ENCODE peak calls at places on chromosomes 2 and 18, in eight cellular contexts. B, I, Y, R, W, P, F and V are unnamed samples.

GRCh38 chr2:109386004-109386695 is 227.6 kb downstream of the SEPTIN10 start:
- DNase-seq in B (peak; percentile 49), I (no peak), Y (no peak), R (no peak), W (no peak), P (no peak), F (no peak), V (no peak)

GRCh38 chr2:10452334-10452733 is 4.2 kb upstream of the ODC1 start:
- DNase-seq in B (no peak), I (peak; percentile 72), Y (no peak), R (no peak), W (no peak), P (peak; percentile 94), F (no peak), V (peak; percentile 80)

GRCh38 chr2:156430236-156430977 is 5.8 kb upstream of the GPD2 start:
- DNase-seq in B (no peak), I (no peak), Y (no peak), R (no peak), W (no peak), P (no peak), F (no peak), V (no peak)

GRCh38 chr2:212958757-212959295 is 192.6 kb downstream of the IKZF2 start:
- DNase-seq in B (no peak), I (no peak), Y (no peak), R (no peak), W (no peak), P (peak; percentile 69), F (no peak), V (no peak)

GRCh38 chr2:42117923-42118758 is 51.0 kb upstream of the EML4 start:
- DNase-seq in B (no peak), I (peak; percentile 91), Y (no peak), R (no peak), W (no peak), P (peak; percentile 89), F (no peak), V (no peak)

GRCh38 chr18:24600076-24600654 is 139.7 kb downstream of the HRH4 start:
- DNase-seq in B (no peak), I (peak; percentile 40), Y (no peak), R (no peak), W (no peak), P (peak; percentile 81), F (no peak), V (no peak)

GRCh38 chr2:128169497-128169896 is 78.5 kb downstream of the UGGT1 start:
- DNase-seq in B (no peak), I (peak; percentile 91), Y (no peak), R (no peak), W (no peak), P (peak; percentile 19), F (no peak), V (no peak)

GRCh38 chr2:36695746-36696415 is 626 bp upstream of the VIT start:
- DNase-seq in B (no peak), I (no peak), Y (no peak), R (no peak), W (no peak), P (peak; percentile 86), F (no peak), V (no peak)

GRCh38 chr2:228548230-228548629 is 366.7 kb upstream of the SPHKAP start:
- DNase-seq in B (no peak), I (no peak), Y (no peak), R (no peak), W (no peak), P (peak; percentile 59), F (no peak), V (no peak)

GRCh38 chr18:13629841-13630747 is 96.3 kb downstream of the FAM210A start:
- DNase-seq in B (no peak), I (peak; percentile 67), Y (no peak), R (no peak), W (no peak), P (peak; percentile 75), F (peak; percentile 81), V (no peak)

GRCh38 chr18:9474983-9475642 is at the start of gene RALBP1:
- DNase-seq in B (peak; percentile 100), I (peak; percentile 98), Y (peak; percentile 100), R (peak; percentile 99), W (peak; percentile 100), P (peak; percentile 100), F (peak; percentile 100), V (peak; percentile 100)

GRCh38 chr2:6372317-6372903 is 493.3 kb downstream of the CMPK2 start:
- DNase-seq in B (no peak), I (no peak), Y (no peak), R (no peak), W (no peak), P (peak; percentile 60), F (no peak), V (no peak)

DNA sequence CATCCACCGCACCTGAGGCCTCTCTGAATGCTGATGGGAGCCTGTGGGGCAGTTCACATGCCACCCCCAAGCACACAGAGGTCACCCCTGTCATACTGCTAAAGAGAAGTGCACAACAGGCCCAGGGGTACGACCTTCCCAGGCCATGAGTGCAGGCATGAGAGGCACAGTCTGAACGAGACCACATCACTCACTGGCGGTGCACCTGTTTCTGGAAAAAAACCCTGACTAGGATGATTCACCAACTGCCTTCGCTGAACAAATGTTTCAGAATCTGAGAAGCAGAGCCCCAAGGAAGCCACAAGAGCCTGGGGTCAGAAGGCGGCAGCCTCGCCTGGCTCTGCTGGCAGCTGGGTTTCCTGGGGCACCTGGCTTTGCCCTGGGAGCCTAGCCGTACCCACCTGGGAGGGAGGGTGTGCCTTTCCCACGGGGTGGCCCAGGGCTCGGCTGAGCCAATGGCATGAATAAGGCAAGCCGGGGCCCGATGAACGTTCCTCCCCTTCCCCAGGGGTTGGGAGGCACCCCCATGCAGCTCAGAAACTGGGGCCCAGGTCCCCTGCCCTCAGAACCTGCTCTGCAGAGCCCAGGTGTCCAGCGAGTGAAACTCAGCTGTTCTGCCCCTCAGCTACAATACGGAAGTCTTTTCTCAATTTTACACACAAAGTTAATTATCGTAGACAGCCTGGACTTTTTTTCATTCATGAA is 73.8 kb downstream of the HDAC4 start:
- DNase-seq in B (no peak), I (no peak), Y (peak; percentile 43), R (no peak), W (no peak), P (no peak), F (no peak), V (no peak)
- H3K27ac ChIP-seq in B (peak overlapping the region; percentile 63), I (no peak overlapping the region), Y (peak overlapping the region; percentile 90), R (no peak overlapping the region), W (peak overlapping the region; percentile 83), P (no peak overlapping the region), F (peak overlapping the region; percentile 4), V (no peak overlapping the region)

GRCh38 chr18:21444465-21445023 is 156.0 kb downstream of the ESCO1 start:
- DNase-seq in B (no peak), I (peak; percentile 54), Y (no peak), R (no peak), W (no peak), P (peak; percentile 68), F (no peak), V (no peak)

GRCh38 chr18:21441670-21442069 is 158.8 kb downstream of the ESCO1 start:
- DNase-seq in B (no peak), I (no peak), Y (no peak), R (no peak), W (no peak), P (no peak), F (no peak), V (no peak)

GRCh38 chr18:21443776-21444464 is 156.6 kb downstream of the ESCO1 start:
- DNase-seq in B (no peak), I (no peak), Y (no peak), R (no peak), W (no peak), P (no peak), F (no peak), V (no peak)

DNA sequence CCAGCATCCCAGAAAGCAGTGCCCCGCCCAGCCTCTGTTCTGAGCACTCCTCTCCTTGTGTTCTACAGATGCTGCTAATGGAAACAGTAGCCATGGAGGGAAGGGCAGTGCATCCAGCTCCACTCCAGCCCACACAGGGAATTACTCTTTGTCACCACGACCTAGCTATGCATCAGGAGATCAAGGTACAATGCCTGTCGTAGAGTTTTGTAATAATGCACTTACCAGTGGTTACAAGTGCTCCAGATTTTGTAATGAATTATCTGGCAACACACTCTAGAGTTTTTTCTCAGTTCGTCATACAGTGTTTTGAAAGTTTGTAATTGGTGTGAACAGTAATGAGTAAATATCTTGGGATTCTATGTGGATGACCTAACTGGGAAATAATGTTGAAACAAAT is 161.1 kb downstream of the ESCO1 start:
- DNase-seq in B (no peak), I (peak; percentile 15), Y (no peak), R (no peak), W (no peak), P (peak; percentile 95), F (no peak), V (no peak)
- H3K27ac ChIP-seq in B (no peak overlapping the region), I (no peak overlapping the region), Y (no peak overlapping the region), R (no peak overlapping the region), W (no peak overlapping the region), P (peak overlapping the region; percentile 83), F (no peak overlapping the region), V (no peak overlapping the region)

GRCh38 chr2:68366083-68366560 is 1.0 kb downstream of the PLEK start:
- DNase-seq in B (no peak), I (no peak), Y (no peak), R (no peak), W (no peak), P (no peak), F (no peak), V (no peak)

GRCh38 chr2:68368657-68369339 is 3.7 kb downstream of the PLEK start:
- DNase-seq in B (no peak), I (no peak), Y (no peak), R (no peak), W (peak; percentile 72), P (peak; percentile 97), F (no peak), V (no peak)

GRCh38 chr2:68369340-68369734 is 4.3 kb downstream of the PLEK start:
- DNase-seq in B (no peak), I (no peak), Y (no peak), R (no peak), W (no peak), P (no peak), F (no peak), V (no peak)

GRCh38 chr2:68365087-68365486 is at the start of gene PLEK:
- DNase-seq in B (peak; percentile 93), I (no peak), Y (no peak), R (no peak), W (no peak), P (no peak), F (peak; percentile 72), V (peak; percentile 77)

GRCh38 chr2:68367918-68368656 is 3.0 kb downstream of the PLEK start:
- DNase-seq in B (no peak), I (no peak), Y (no peak), R (no peak), W (no peak), P (peak; percentile 10), F (no peak), V (no peak)
- H3K27ac ChIP-seq in B (peak overlapping the region; percentile 94), I (no peak overlapping the region), Y (no peak overlapping the region), R (no peak overlapping the region), W (peak overlapping the region; percentile 68), P (peak overlapping the region; percentile 60), F (no peak overlapping the region), V (peak overlapping the region; percentile 27)

GRCh38 chr2:15092166-15092565 is 459.6 kb downstream of the LRATD1 start:
- DNase-seq in B (no peak), I (no peak), Y (no peak), R (no peak), W (no peak), P (no peak), F (no peak), V (no peak)

GRCh38 chr2:15092691-15093090 is 460.2 kb downstream of the LRATD1 start:
- DNase-seq in B (no peak), I (no peak), Y (no peak), R (no peak), W (no peak), P (peak; percentile 31), F (no peak), V (no peak)

GRCh38 chr2:15094161-15094560 is 461.6 kb downstream of the LRATD1 start:
- DNase-seq in B (no peak), I (no peak), Y (no peak), R (no peak), W (no peak), P (no peak), F (no peak), V (no peak)

GRCh38 chr2:15096873-15097272 is 464.3 kb downstream of the NBAS start:
- DNase-seq in B (no peak), I (no peak), Y (no peak), R (no peak), W (no peak), P (no peak), F (no peak), V (no peak)
- H3K27ac ChIP-seq in B (no peak overlapping the region), I (no peak overlapping the region), Y (no peak overlapping the region), R (no peak overlapping the region), W (no peak overlapping the region), P (no peak overlapping the region), F (no peak overlapping the region), V (no peak overlapping the region)